ENCODE peak calls at places on chromosomes 5 and 9, in eight cellular contexts. Q is lower lobe of right lung; V is iris pigment epithelial cell; M is nucleus accumbens; C is activated effector memory CD4-positive, alpha-beta T cell treated with Interleukin-2 at 50 U/mL for 16 hours; P is Jurkat, Clone E6-1; H is activated T-cell treated with anti-CD3 and anti-CD28 coated beads for 24 hours; T is A549. Y is an unnamed sample.

GRCh38 chr9:16625831-16626230 is 244.6 kb downstream of the BNC2 start:
- DNase-seq in Q (no peak), V (peak), T (no peak), P (no peak), M (no peak), H (no peak), C (no peak), Y (no peak)

GRCh38 chr5:111142932-111143331 is 50.8 kb downstream of the WDR36 start:
- DNase-seq in V (no peak), H (no peak), Q (no peak), T (no peak), P (no peak), C (no peak), M (no peak), Y (no peak)

GRCh38 chr5:83097582-83098265 is 20.4 kb downstream of the XRCC4 start:
- DNase-seq in M (no peak), P (no peak), V (peak), H (no peak), Q (no peak), C (no peak), T (no peak), Y (no peak)

GRCh38 chr9:6414291-6414690 is 1.3 kb downstream of the UHRF2 start:
- DNase-seq in P (no peak), T (no peak), M (no peak), H (no peak), C (no peak), V (peak), Q (no peak), Y (no peak)

GRCh38 chr5:122192883-122193496 is 63.6 kb downstream of the ZNF474 start:
- DNase-seq in M (no peak), T (peak), Q (no peak), H (no peak), P (peak), C (no peak), V (peak), Y (peak)

GRCh38 chr9:80518441-80518840 is 946.7 kb downstream of the TLE4 start:
- DNase-seq in H (no peak), T (no peak), M (no peak), Q (no peak), V (no peak), P (no peak), C (no peak), Y (no peak)

GRCh38 chr5:147782053-147783028 is at the start of gene JAKMIP2:
- DNase-seq in C (peak), Q (peak), M (peak), P (peak), H (peak), V (peak), T (peak), Y (peak)

GRCh38 chr9:84163227-84163626 is 177.3 kb downstream of the SLC28A3 start:
- DNase-seq in H (no peak), P (no peak), M (no peak), Q (no peak), C (no peak), V (no peak), T (no peak), Y (no peak)

GRCh38 chr5:135697251-135697958 is 118.6 kb upstream of the CXCL14 start:
- DNase-seq in T (no peak), M (no peak), C (no peak), H (no peak), Q (no peak), P (no peak), V (no peak), Y (no peak)

GRCh38 chr5:30874234-30875034 is 319.1 kb upstream of the CDH6 start:
- DNase-seq in C (no peak), H (no peak), Q (no peak), T (no peak), M (no peak), V (no peak), P (no peak), Y (no peak)

GRCh38 chr9:77502568-77502967 is 145.6 kb downstream of the GNA14 start:
- DNase-seq in V (peak), C (no peak), T (no peak), Q (no peak), M (no peak), P (no peak), H (no peak), Y (no peak)

GRCh38 chr5:149756354-149756753 is 26.2 kb downstream of the PPARGC1B start:
- DNase-seq in C (no peak), P (no peak), H (no peak), Q (no peak), V (no peak), M (no peak), T (no peak), Y (no peak)

GRCh38 chr5:43771611-43772031 is 168.6 kb downstream of the NNT start:
- DNase-seq in T (no peak), C (no peak), M (no peak), H (no peak), Q (no peak), P (no peak), V (no peak), Y (no peak)

GRCh38 chr9:114913217-114913616 is 17.2 kb downstream of the TNFSF8 start:
- DNase-seq in H (no peak), V (no peak), T (no peak), Q (no peak), C (no peak), P (no peak), M (no peak), Y (no peak)

GRCh38 chr9:121568101-121568460 is 68.4 kb upstream of the GGTA1 start:
- DNase-seq in P (no peak), M (no peak), C (no peak), Q (no peak), T (no peak), H (no peak), V (no peak), Y (no peak)

GRCh38 chr9:86112057-86112456 is 12.7 kb upstream of the GOLM1 start:
- DNase-seq in V (no peak), Q (no peak), M (no peak), P (no peak), T (no peak), C (no peak), H (no peak), Y (no peak)

GRCh38 chr5:138952962-138953361 is 77.8 kb upstream of the LRRTM2 start:
- DNase-seq in T (no peak), C (no peak), M (no peak), H (no peak), Q (no peak), P (no peak), V (no peak), Y (no peak)

GRCh38 chr5:92504346-92504745 is 1076.7 kb downstream of the NR2F1-AS1 start:
- DNase-seq in C (no peak), M (no peak), T (no peak), V (no peak), P (no peak), H (no peak), Q (no peak), Y (no peak)

GRCh38 chr9:134130503-134131375 is 5.1 kb upstream of the WDR5 start:
- DNase-seq in P (no peak), M (no peak), C (no peak), Q (peak), T (no peak), V (no peak), H (no peak), Y (no peak)

GRCh38 chr5:68587181-68587580 is 371.6 kb downstream of the PIK3R1 start:
- DNase-seq in Q (no peak), T (no peak), H (no peak), M (no peak), C (no peak), P (no peak), V (no peak), Y (no peak)

GRCh38 chr5:135332519-135333150 is 66.4 kb downstream of the MACROH2A1 start:
- DNase-seq in V (peak), P (peak), T (peak), Q (no peak), H (no peak), M (no peak), C (no peak), Y (peak)

GRCh38 chr9:85248514-85249312 is 493.0 kb downstream of the AGTPBP1 start:
- DNase-seq in M (no peak), C (no peak), V (peak), P (no peak), T (peak), Q (no peak), H (no peak), Y (no peak)

GRCh38 chr9:136098844-136099243 is 3.8 kb upstream of the NACC2 start:
- DNase-seq in V (no peak), P (no peak), T (no peak), M (no peak), Q (no peak), H (no peak), C (no peak), Y (no peak)

GRCh38 chr9:90815183-90815943 is 13.7 kb downstream of the SYK start:
- DNase-seq in M (no peak), T (no peak), Q (peak), P (peak), H (peak), V (no peak), C (no peak), Y (no peak)

GRCh38 chr5:160507181-160507811 is 85.6 kb downstream of the PTTG1 start:
- DNase-seq in P (no peak), Q (no peak), T (no peak), H (peak), C (no peak), V (peak), M (no peak), Y (no peak)

GRCh38 chr9:35679091-35679490 is 5.4 kb downstream of the CA9 start:
- DNase-seq in Q (no peak), P (no peak), M (no peak), V (no peak), H (no peak), T (no peak), C (no peak), Y (no peak)

GRCh38 chr9:115039686-115040085 is 78.3 kb downstream of the TNC start:
- DNase-seq in V (no peak), C (no peak), Q (no peak), P (no peak), M (no peak), T (no peak), H (no peak), Y (no peak)

GRCh38 chr9:69172895-69173294 is 1.2 kb upstream of the TJP2 start:
- DNase-seq in C (no peak), H (no peak), P (no peak), T (no peak), M (no peak), V (peak), Q (no peak), Y (no peak)

GRCh38 chr5:154519375-154519774 is 41.3 kb upstream of the HAND1 start:
- DNase-seq in M (no peak), V (peak), Q (no peak), H (no peak), P (no peak), T (peak), C (no peak), Y (no peak)

GRCh38 chr5:107672212-107673105 is 1.7 kb upstream of the EFNA5 start:
- DNase-seq in C (no peak), T (peak), H (no peak), V (peak), P (no peak), M (no peak), Q (peak), Y (peak)

GRCh38 chr9:15592317-15592716 is 39.5 kb downstream of the CCDC171 start:
- DNase-seq in T (no peak), Q (no peak), P (no peak), H (no peak), V (no peak), M (no peak), C (no peak), Y (no peak)

GRCh38 chr5:72494700-72495124 is 12.5 kb downstream of the ZNF366 start:
- DNase-seq in V (peak), C (no peak), T (no peak), Q (no peak), H (no peak), M (no peak), P (no peak), Y (no peak)

GRCh38 chr9:131755541-131756198 is 15.8 kb upstream of the RAPGEF1 start:
- DNase-seq in T (peak), V (peak), Q (peak), M (peak), H (peak), P (peak), C (peak), Y (no peak)

GRCh38 chr5:181044093-181044599 is 4.1 kb downstream of the BTNL9 start:
- DNase-seq in Q (no peak), T (no peak), H (no peak), M (no peak), P (no peak), V (no peak), C (no peak), Y (no peak)

GRCh38 chr9:70470050-70471015 is 55.9 kb upstream of the KLF9 start:
- DNase-seq in H (no peak), Q (no peak), P (no peak), C (no peak), V (no peak), M (no peak), T (peak), Y (no peak)

GRCh38 chr5:150181035-150181434 is 8.8 kb upstream of the SLC6A7 start:
- DNase-seq in P (no peak), Q (no peak), T (no peak), M (no peak), C (no peak), H (no peak), V (peak), Y (no peak)

GRCh38 chr9:87599901-87600610 is 102.4 kb downstream of the DAPK1 start:
- DNase-seq in Q (no peak), M (no peak), P (no peak), H (no peak), V (peak), C (no peak), T (peak), Y (no peak)

GRCh38 chr5:136731241-136731885 is 366.0 kb upstream of the TRPC7 start:
- DNase-seq in C (no peak), H (no peak), P (no peak), Q (no peak), M (no peak), V (peak), T (peak), Y (no peak)

GRCh38 chr9:111449705-111450104 is 34.5 kb downstream of the ECPAS start:
- DNase-seq in P (no peak), T (no peak), V (no peak), Q (no peak), H (no peak), C (no peak), M (no peak), Y (no peak)

GRCh38 chr9:16092627-16093091 is 539.8 kb downstream of the CCDC171 start:
- DNase-seq in H (no peak), Q (no peak), P (no peak), T (no peak), M (no peak), V (no peak), C (no peak), Y (no peak)